ENCODE peak calls at places on chromosome 6, in five cellular contexts. One of them, this sample, is unnamed.

GRCh38 chr6:19731286-19731685 is 105.9 kb upstream of the ID4 start:
- DNase-seq in psoas muscle: no peak
- DNase-seq in LNCaP clone FGC: no peak
- DNase-seq in A549: peak
- DNase-seq in colonic mucosa: no peak
- DNase-seq in this sample: no peak

GRCh38 chr6:45590225-45590624 is 212.5 kb upstream of the SUPT3H start:
- DNase-seq in psoas muscle: no peak
- DNase-seq in colonic mucosa: no peak
- DNase-seq in A549: peak
- DNase-seq in LNCaP clone FGC: no peak
- DNase-seq in this sample: no peak

GRCh38 chr6:146287691-146288369 is 255.8 kb upstream of the RAB32 start:
- DNase-seq in LNCaP clone FGC: no peak
- DNase-seq in psoas muscle: no peak
- DNase-seq in colonic mucosa: no peak
- DNase-seq in A549: no peak
- DNase-seq in this sample: no peak

GRCh38 chr6:30612213-30612612 is 4.8 kb downstream of the PPP1R10 start:
- DNase-seq in LNCaP clone FGC: no peak
- DNase-seq in A549: peak
- DNase-seq in colonic mucosa: no peak
- DNase-seq in psoas muscle: no peak
- DNase-seq in this sample: no peak

GRCh38 chr6:11486959-11487358 is 50.6 kb upstream of the TMEM170B start:
- DNase-seq in LNCaP clone FGC: no peak
- DNase-seq in colonic mucosa: no peak
- DNase-seq in psoas muscle: no peak
- DNase-seq in A549: no peak
- DNase-seq in this sample: no peak

GRCh38 chr6:52887912-52888535 is 21.5 kb downstream of the GSTA3 start:
- DNase-seq in A549: no peak
- DNase-seq in colonic mucosa: no peak
- DNase-seq in psoas muscle: no peak
- DNase-seq in LNCaP clone FGC: no peak
- DNase-seq in this sample: no peak

GRCh38 chr6:19892250-19892649 is 55.1 kb downstream of the ID4 start:
- DNase-seq in LNCaP clone FGC: peak
- DNase-seq in A549: no peak
- DNase-seq in psoas muscle: no peak
- DNase-seq in colonic mucosa: no peak
- DNase-seq in this sample: no peak

GRCh38 chr6:136696783-136697364 is 95.4 kb downstream of the MAP3K5 start:
- DNase-seq in A549: no peak
- DNase-seq in LNCaP clone FGC: peak
- DNase-seq in psoas muscle: no peak
- DNase-seq in colonic mucosa: no peak
- DNase-seq in this sample: no peak

GRCh38 chr6:137933696-137934095 is 66.6 kb downstream of the TNFAIP3 start:
- DNase-seq in LNCaP clone FGC: peak
- DNase-seq in A549: no peak
- DNase-seq in colonic mucosa: no peak
- DNase-seq in psoas muscle: peak
- DNase-seq in this sample: no peak

GRCh38 chr6:140020207-140020791 is 645.9 kb upstream of the CITED2 start:
- DNase-seq in colonic mucosa: no peak
- DNase-seq in psoas muscle: no peak
- DNase-seq in A549: no peak
- DNase-seq in LNCaP clone FGC: no peak
- DNase-seq in this sample: no peak

GRCh38 chr6:138182939-138183791 is 21.4 kb downstream of the ARFGEF3 start:
- DNase-seq in psoas muscle: no peak
- DNase-seq in colonic mucosa: peak
- DNase-seq in A549: no peak
- DNase-seq in LNCaP clone FGC: no peak
- DNase-seq in this sample: no peak

GRCh38 chr6:10375391-10375969 is 39.4 kb downstream of the TFAP2A start:
- DNase-seq in psoas muscle: no peak
- DNase-seq in colonic mucosa: no peak
- DNase-seq in LNCaP clone FGC: no peak
- DNase-seq in A549: no peak
- DNase-seq in this sample: no peak

GRCh38 chr6:168102093-168102985 is 23.3 kb upstream of the FRMD1 start:
- DNase-seq in psoas muscle: peak
- DNase-seq in colonic mucosa: no peak
- DNase-seq in LNCaP clone FGC: peak
- DNase-seq in A549: no peak
- DNase-seq in this sample: no peak

GRCh38 chr6:169121013-169121412 is 132.6 kb downstream of the THBS2 start:
- DNase-seq in LNCaP clone FGC: no peak
- DNase-seq in A549: no peak
- DNase-seq in psoas muscle: no peak
- DNase-seq in colonic mucosa: no peak
- DNase-seq in this sample: no peak

GRCh38 chr6:51959744-51960383 is 127.5 kb downstream of the PKHD1 start:
- DNase-seq in colonic mucosa: peak
- DNase-seq in psoas muscle: peak
- DNase-seq in LNCaP clone FGC: peak
- DNase-seq in A549: peak
- DNase-seq in this sample: peak

GRCh38 chr6:170296423-170296745 is 5.5 kb upstream of the DLL1 start:
- DNase-seq in LNCaP clone FGC: no peak
- DNase-seq in psoas muscle: no peak
- DNase-seq in A549: no peak
- DNase-seq in colonic mucosa: no peak
- DNase-seq in this sample: no peak

GRCh38 chr6:37077459-37078296 is 72.2 kb downstream of the FGD2 start:
- DNase-seq in psoas muscle: peak
- DNase-seq in LNCaP clone FGC: no peak
- DNase-seq in colonic mucosa: peak
- DNase-seq in A549: no peak
- DNase-seq in this sample: no peak

GRCh38 chr6:134921980-134922313 is 28.0 kb downstream of the ALDH8A1 start:
- DNase-seq in psoas muscle: no peak
- DNase-seq in colonic mucosa: no peak
- DNase-seq in LNCaP clone FGC: no peak
- DNase-seq in A549: no peak
- DNase-seq in this sample: no peak

GRCh38 chr6:41774841-41775240 is 4.9 kb downstream of the FRS3 start:
- DNase-seq in colonic mucosa: no peak
- DNase-seq in A549: no peak
- DNase-seq in psoas muscle: no peak
- DNase-seq in LNCaP clone FGC: no peak
- DNase-seq in this sample: no peak

GRCh38 chr6:165929607-165930006 is 238.0 kb downstream of the TBXT start:
- DNase-seq in A549: no peak
- DNase-seq in colonic mucosa: no peak
- DNase-seq in LNCaP clone FGC: no peak
- DNase-seq in psoas muscle: no peak
- DNase-seq in this sample: no peak

GRCh38 chr6:72580281-72580940 is 41.5 kb upstream of the KCNQ5 start:
- DNase-seq in colonic mucosa: no peak
- DNase-seq in A549: peak
- DNase-seq in psoas muscle: no peak
- DNase-seq in LNCaP clone FGC: peak
- DNase-seq in this sample: peak

GRCh38 chr6:28988536-28989415 is 16.3 kb downstream of the ZNF311 start:
- DNase-seq in LNCaP clone FGC: no peak
- DNase-seq in A549: peak
- DNase-seq in colonic mucosa: peak
- DNase-seq in psoas muscle: peak
- DNase-seq in this sample: peak

GRCh38 chr6:154156135-154156948 is 117.3 kb downstream of the OPRM1 start:
- DNase-seq in A549: peak
- DNase-seq in LNCaP clone FGC: no peak
- DNase-seq in psoas muscle: no peak
- DNase-seq in colonic mucosa: peak
- DNase-seq in this sample: peak

DNA sequence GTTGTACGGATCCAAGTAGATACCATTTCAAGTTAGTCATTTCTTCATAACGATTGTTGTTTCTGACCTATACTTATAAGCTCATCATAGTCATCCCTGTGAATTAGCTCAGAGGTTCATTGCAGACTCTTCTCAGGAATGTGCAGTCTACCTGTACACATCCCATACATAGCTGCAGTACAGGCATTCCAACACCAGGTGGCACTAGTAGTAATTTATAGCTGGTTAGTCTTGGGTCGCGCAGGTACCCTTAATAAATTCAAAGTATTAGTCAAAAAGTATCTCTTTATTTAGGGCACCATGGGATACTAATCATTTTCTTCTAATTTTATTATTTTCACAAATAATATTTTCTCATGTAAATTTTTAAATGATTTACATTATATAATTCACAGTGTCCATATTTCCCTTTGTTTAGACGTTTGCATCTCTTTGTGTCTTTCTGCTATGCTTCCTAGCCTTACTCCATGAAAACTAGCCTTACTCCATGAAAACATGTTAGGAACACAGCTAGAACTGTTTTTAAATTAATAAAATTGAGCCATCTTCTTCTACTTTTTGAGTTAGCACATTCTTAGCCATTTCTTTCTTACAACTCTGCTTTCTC is 128.6 kb upstream of the FAM83B start:
- DNase-seq in colonic mucosa: peak
- DNase-seq in LNCaP clone FGC: no peak
- DNase-seq in A549: peak
- DNase-seq in psoas muscle: no peak
- DNase-seq in this sample: peak
- H3K4me3 ChIP-seq in colonic mucosa: no peak
- H3K4me3 ChIP-seq in LNCaP clone FGC: no peak
- H3K4me3 ChIP-seq in A549: no peak
- H3K4me3 ChIP-seq in psoas muscle: no peak
- H3K4me3 ChIP-seq in this sample: no peak

GRCh38 chr6:103268335-103268734 is 1591.4 kb downstream of the HACE1 start:
- DNase-seq in psoas muscle: no peak
- DNase-seq in A549: no peak
- DNase-seq in colonic mucosa: no peak
- DNase-seq in LNCaP clone FGC: no peak
- DNase-seq in this sample: no peak

GRCh38 chr6:103273048-103273447 is 1586.7 kb downstream of the HACE1 start:
- DNase-seq in colonic mucosa: no peak
- DNase-seq in psoas muscle: no peak
- DNase-seq in LNCaP clone FGC: peak
- DNase-seq in A549: peak
- DNase-seq in this sample: no peak
- TF ChIP-seq CTCF in colonic mucosa: no peak
- TF ChIP-seq CTCF in psoas muscle: peak
- TF ChIP-seq CTCF in LNCaP clone FGC: peak
- TF ChIP-seq CTCF in A549: no peak
- TF ChIP-seq CTCF in this sample: no peak

GRCh38 chr6:13395272-13396237 is 67.2 kb upstream of the TBC1D7 start:
- DNase-seq in colonic mucosa: peak
- DNase-seq in A549: peak
- DNase-seq in LNCaP clone FGC: peak
- DNase-seq in psoas muscle: peak
- DNase-seq in this sample: peak
- H3K4me3 ChIP-seq in colonic mucosa: no peak
- H3K4me3 ChIP-seq in A549: no peak
- H3K4me3 ChIP-seq in LNCaP clone FGC: no peak
- H3K4me3 ChIP-seq in psoas muscle: no peak
- H3K4me3 ChIP-seq in this sample: no peak

GRCh38 chr6:155319902-155320301 is 5.6 kb upstream of the TFB1M start:
- DNase-seq in psoas muscle: no peak
- DNase-seq in A549: no peak
- DNase-seq in colonic mucosa: no peak
- DNase-seq in LNCaP clone FGC: no peak
- DNase-seq in this sample: no peak

GRCh38 chr6:155315516-155315871 is 1.2 kb upstream of the TFB1M start:
- DNase-seq in A549: no peak
- DNase-seq in colonic mucosa: no peak
- DNase-seq in psoas muscle: no peak
- DNase-seq in LNCaP clone FGC: no peak
- DNase-seq in this sample: no peak

GRCh38 chr6:155316419-155316818 is 2.1 kb upstream of the TFB1M start:
- DNase-seq in LNCaP clone FGC: no peak
- DNase-seq in psoas muscle: no peak
- DNase-seq in A549: no peak
- DNase-seq in colonic mucosa: no peak
- DNase-seq in this sample: no peak

GRCh38 chr6:155314773-155315515 is 660 bp upstream of the TFB1M start:
- DNase-seq in A549: peak
- DNase-seq in colonic mucosa: no peak
- DNase-seq in psoas muscle: peak
- DNase-seq in LNCaP clone FGC: peak
- DNase-seq in this sample: peak

GRCh38 chr6:155317186-155317585 is 2.9 kb upstream of the TFB1M start:
- DNase-seq in psoas muscle: no peak
- DNase-seq in colonic mucosa: no peak
- DNase-seq in LNCaP clone FGC: no peak
- DNase-seq in A549: no peak
- DNase-seq in this sample: no peak
- TF ChIP-seq CTCF in psoas muscle: peak
- TF ChIP-seq CTCF in colonic mucosa: no peak
- TF ChIP-seq CTCF in LNCaP clone FGC: peak
- TF ChIP-seq CTCF in A549: no peak
- TF ChIP-seq CTCF in this sample: no peak

GRCh38 chr6:39904946-39905639 is 29.2 kb downstream of the MOCS1 start:
- DNase-seq in psoas muscle: no peak
- DNase-seq in A549: no peak
- DNase-seq in colonic mucosa: no peak
- DNase-seq in LNCaP clone FGC: no peak
- DNase-seq in this sample: no peak
- H3K4me3 ChIP-seq in psoas muscle: no peak
- H3K4me3 ChIP-seq in A549: no peak
- H3K4me3 ChIP-seq in colonic mucosa: no peak
- H3K4me3 ChIP-seq in LNCaP clone FGC: no peak
- H3K4me3 ChIP-seq in this sample: no peak

DNA sequence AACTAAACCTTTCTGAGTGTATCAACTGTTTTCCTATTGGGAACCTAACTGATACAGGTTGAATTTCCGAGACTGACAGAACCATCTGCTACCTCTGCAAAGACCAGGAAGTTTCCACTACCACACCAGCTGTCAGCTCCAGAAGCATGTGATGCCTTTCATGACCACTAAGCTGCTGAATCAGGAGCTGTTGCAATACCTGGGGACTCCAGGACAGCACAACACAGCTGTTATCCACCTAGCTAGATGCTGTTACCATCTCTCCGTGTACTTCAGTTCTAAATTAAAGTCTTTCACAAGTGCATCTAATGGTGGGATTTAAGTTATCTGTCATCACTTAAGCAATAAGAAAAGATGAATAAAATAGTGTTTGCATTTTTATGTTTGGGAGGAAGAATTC is 158.2 kb upstream of the IMPG1 start:
- DNase-seq in psoas muscle: no peak
- DNase-seq in colonic mucosa: no peak
- DNase-seq in A549: peak
- DNase-seq in LNCaP clone FGC: peak
- DNase-seq in this sample: peak
- TF ChIP-seq CTCF in psoas muscle: no peak
- TF ChIP-seq CTCF in colonic mucosa: no peak
- TF ChIP-seq CTCF in A549: no peak
- TF ChIP-seq CTCF in LNCaP clone FGC: no peak
- TF ChIP-seq CTCF in this sample: no peak